ENCODE peak calls at places on chromosomes 3 and 15, in seven cellular contexts. D, G, J, S, K, V and P are unnamed samples.

GRCh38 chr3:165279471-165279870 is 83.3 kb upstream of the SLITRK3 start:
- DNase-seq in S (no peak), D (no peak), K (no peak), G (no peak), J (no peak), V (no peak), P (no peak)

GRCh38 chr3:154240235-154240634 is 84.1 kb downstream of the DHX36 start:
- DNase-seq in S (no peak), V (no peak), J (no peak), D (no peak), K (no peak), G (no peak), P (no peak)

GRCh38 chr3:97636465-97636864 is 128.1 kb upstream of the ARL6 start:
- DNase-seq in S (no peak), K (no peak), V (no peak), D (no peak), G (no peak), J (no peak), P (no peak)

GRCh38 chr15:29945943-29946591 is 123.8 kb upstream of the TJP1 start:
- DNase-seq in D (no peak), J (no peak), K (peak), S (no peak), G (no peak), V (no peak), P (no peak)

GRCh38 chr3:162292409-162292808 is 795.8 kb downstream of the OTOL1 start:
- DNase-seq in V (no peak), D (no peak), J (no peak), K (no peak), S (no peak), G (no peak), P (no peak)

GRCh38 chr3:188266581-188267274 is 112.8 kb downstream of the LPP start:
- DNase-seq in K (peak), J (peak), D (no peak), V (no peak), S (no peak), G (peak), P (no peak)

GRCh38 chr15:69222002-69222474 is 61.6 kb downstream of the GLCE start:
- DNase-seq in G (no peak), V (no peak), J (no peak), S (no peak), K (no peak), D (no peak), P (no peak)

GRCh38 chr3:187104956-187105355 is 34.3 kb downstream of the RPL39L start:
- DNase-seq in S (no peak), V (no peak), J (no peak), G (no peak), K (no peak), D (no peak), P (no peak)

GRCh38 chr3:155870945-155871745 is 695 bp downstream of the GMPS start:
- DNase-seq in G (peak), K (no peak), V (peak), S (peak), J (peak), D (peak), P (peak)

GRCh38 chr3:102302020-102302419 is 132.8 kb upstream of the ZPLD1 start:
- DNase-seq in G (no peak), S (no peak), K (no peak), D (no peak), V (no peak), J (no peak), P (no peak)

GRCh38 chr15:86857701-86858100 is 778.0 kb downstream of the AGBL1 start:
- DNase-seq in K (no peak), D (no peak), J (no peak), G (no peak), V (no peak), S (no peak), P (no peak)

GRCh38 chr15:45372032-45372995 is 6.0 kb downstream of the GATM start:
- DNase-seq in K (no peak), J (no peak), V (no peak), S (no peak), G (no peak), D (no peak), P (no peak)

GRCh38 chr3:59480486-59480995 is 430.7 kb upstream of the CFAP20DC start:
- DNase-seq in V (no peak), S (no peak), J (no peak), D (no peak), K (peak), G (no peak), P (no peak)

GRCh38 chr3:58540176-58540863 is 3.3 kb upstream of the ACOX2 start:
- DNase-seq in K (no peak), G (no peak), V (no peak), J (no peak), D (no peak), S (no peak), P (no peak)

GRCh38 chr3:157136647-157137387 is 23.1 kb downstream of the CCNL1 start:
- DNase-seq in D (peak), K (peak), V (no peak), S (peak), J (no peak), G (peak), P (no peak)

GRCh38 chr3:17432237-17432636 is 310.2 kb downstream of the TBC1D5 start:
- DNase-seq in S (no peak), J (no peak), D (no peak), G (no peak), K (peak), V (no peak), P (no peak)

GRCh38 chr15:37099321-37100108 is 834 bp downstream of the MEIS2 start:
- DNase-seq in S (peak), G (no peak), K (peak), V (no peak), J (peak), D (peak), P (peak)

GRCh38 chr15:82663186-82663600 is 16.0 kb upstream of the CPEB1 start:
- DNase-seq in J (no peak), D (peak), K (peak), V (peak), G (peak), S (no peak), P (peak)

GRCh38 chr3:57958642-57959406 is 49.4 kb upstream of the FLNB start:
- DNase-seq in S (no peak), K (no peak), D (no peak), V (peak), J (peak), G (peak), P (peak)

GRCh38 chr3:194328080-194328571 is 23.0 kb downstream of the CPN2 start:
- DNase-seq in J (no peak), V (no peak), K (peak), D (no peak), G (no peak), S (no peak), P (peak)

GRCh38 chr3:194176274-194176991 is 40.5 kb downstream of the HES1 start:
- DNase-seq in G (no peak), J (no peak), D (no peak), S (no peak), V (no peak), K (no peak), P (no peak)

GRCh38 chr3:65526656-65527055 is 512.1 kb downstream of the MAGI1 start:
- DNase-seq in D (no peak), V (no peak), S (no peak), K (no peak), G (no peak), J (no peak), P (no peak)

GRCh38 chr3:134824676-134825290 is 29.7 kb downstream of the EPHB1 start:
- DNase-seq in S (no peak), D (no peak), G (no peak), K (no peak), V (no peak), J (no peak), P (no peak)

GRCh38 chr15:81235781-81236507 is 39.3 kb downstream of the IL16 start:
- DNase-seq in D (no peak), V (no peak), J (peak), K (peak), G (no peak), S (no peak), P (no peak)

GRCh38 chr15:62051166-62051565 is 9.1 kb downstream of the VPS13C start:
- DNase-seq in S (no peak), V (no peak), D (no peak), K (no peak), J (no peak), G (no peak), P (no peak)

GRCh38 chr15:91853501-91853967 is at the start of gene SLCO3A1:
- DNase-seq in K (peak), J (peak), V (peak), D (peak), G (peak), S (peak), P (peak)

GRCh38 chr3:172675371-172676193 is 35.3 kb downstream of the NCEH1 start:
- DNase-seq in S (no peak), G (no peak), K (peak), J (no peak), V (no peak), D (no peak), P (no peak)

GRCh38 chr3:125148836-125149235 is 63.7 kb downstream of the SLC12A8 start:
- DNase-seq in G (peak), J (no peak), V (peak), S (no peak), K (peak), D (no peak), P (no peak)

GRCh38 chr3:186880392-186880791 is 37.9 kb downstream of the ADIPOQ start:
- DNase-seq in K (no peak), J (no peak), V (no peak), G (no peak), D (no peak), S (no peak), P (no peak)

GRCh38 chr3:43695443-43695842 is 4.7 kb downstream of the ABHD5 start:
- DNase-seq in G (no peak), S (no peak), J (no peak), D (no peak), V (no peak), K (peak), P (no peak)

GRCh38 chr3:46085421-46086082 is 58.3 kb upstream of the XCR1 start:
- DNase-seq in D (no peak), V (no peak), S (no peak), J (no peak), K (no peak), G (no peak), P (no peak)

GRCh38 chr3:147008886-147009285 is 397.5 kb downstream of the ZIC4 start:
- DNase-seq in K (no peak), V (no peak), J (no peak), D (peak), G (no peak), S (no peak), P (no peak)

GRCh38 chr15:79045041-79045440 is 45.5 kb downstream of the RASGRF1 start:
- DNase-seq in V (no peak), G (no peak), K (no peak), D (no peak), J (no peak), S (no peak), P (no peak)

GRCh38 chr3:36993326-36994283 is at the start of gene MLH1:
- DNase-seq in S (peak), K (peak), V (peak), G (peak), J (peak), D (peak), P (peak)

GRCh38 chr3:101119535-101119934 is 126.3 kb upstream of the ABI3BP start:
- DNase-seq in G (no peak), S (no peak), J (no peak), K (peak), D (no peak), V (no peak), P (no peak)

GRCh38 chr3:64088408-64089136 is 65.3 kb upstream of the PSMD6 start:
- DNase-seq in S (no peak), V (no peak), G (no peak), K (no peak), J (no peak), D (no peak), P (no peak)

GRCh38 chr3:9111349-9112265 is 137.8 kb downstream of the SRGAP3 start:
- DNase-seq in G (no peak), J (peak), D (no peak), V (no peak), S (no peak), K (peak), P (no peak)

GRCh38 chr3:113275876-113276580 is 64.7 kb downstream of the BOC start:
- DNase-seq in S (no peak), V (no peak), G (peak), J (no peak), D (peak), K (peak), P (peak)

DNA sequence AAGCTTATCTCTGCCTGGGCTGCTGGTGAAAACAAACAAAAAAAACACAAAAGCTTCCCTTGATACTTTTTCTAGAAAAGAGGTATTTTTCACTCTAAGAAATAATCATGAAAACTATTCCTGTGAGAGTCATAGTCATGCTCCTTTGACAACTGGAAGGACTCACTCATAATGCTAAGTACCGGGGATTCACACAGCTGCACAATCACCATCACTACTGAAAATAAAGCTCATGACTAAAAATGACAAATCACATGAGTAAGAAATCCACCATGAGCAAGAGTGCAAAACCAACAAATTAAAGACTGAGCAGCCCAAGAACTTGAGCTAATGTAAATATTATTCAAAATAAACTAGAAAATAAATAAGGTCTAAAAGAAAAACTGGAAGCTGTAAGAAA is 10.6 kb upstream of the POU1F1 start:
- DNase-seq in D (no peak), S (no peak), G (no peak), V (no peak), K (peak), J (no peak), P (peak)
- TF ChIP-seq POLR2A in D (no peak), S (no peak), G (no peak), V (no peak), K (no peak), J (no peak), P (no peak)

GRCh38 chr3:33881181-33882064 is 83.0 kb downstream of the PDCD6IP start:
- DNase-seq in D (no peak), G (no peak), J (no peak), V (no peak), K (no peak), S (no peak), P (no peak)
- TF ChIP-seq POLR2A in D (no peak), G (no peak), J (no peak), V (no peak), K (no peak), S (no peak), P (no peak)

GRCh38 chr3:107394502-107394901 is 17.3 kb downstream of the CCDC54 start:
- DNase-seq in S (no peak), K (no peak), G (no peak), J (no peak), V (no peak), D (no peak), P (no peak)

GRCh38 chr3:107387555-107387954 is 10.3 kb downstream of the CCDC54 start:
- DNase-seq in D (no peak), G (no peak), V (no peak), K (peak), S (no peak), J (no peak), P (no peak)

DNA sequence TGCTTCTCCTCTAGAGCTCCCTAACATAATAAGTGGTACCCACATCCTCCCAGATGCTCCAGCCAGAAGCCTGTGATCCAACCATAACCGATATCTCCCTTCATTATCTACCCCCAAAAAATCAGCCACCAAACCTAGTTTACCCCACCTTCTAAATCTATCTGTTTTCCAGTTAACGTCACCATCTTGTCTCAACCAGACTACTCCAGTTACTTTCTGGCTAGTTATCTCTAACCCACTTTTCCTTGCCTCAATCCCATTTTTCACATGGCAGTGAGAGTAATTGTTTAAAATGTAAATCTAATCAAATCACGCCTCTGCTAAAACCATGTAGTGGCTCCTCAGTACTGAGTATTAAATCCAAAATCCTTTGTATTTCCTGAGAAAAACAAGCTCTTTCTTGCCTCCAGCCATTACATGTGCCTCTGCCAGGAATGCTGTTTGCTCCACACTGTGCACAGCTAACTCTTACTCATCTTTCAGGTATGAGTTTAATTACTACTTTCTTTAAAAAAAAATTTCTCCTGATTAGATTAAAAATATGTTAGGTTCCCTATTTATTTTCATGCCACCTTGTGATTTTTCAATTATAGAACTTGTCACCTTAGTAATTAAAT is 15.4 kb downstream of the CCDC54 start:
- DNase-seq in J (no peak), D (no peak), S (no peak), K (peak), V (no peak), G (no peak), P (no peak)
- TF ChIP-seq POLR2A in J (no peak), D (no peak), S (no peak), K (no peak), V (no peak), G (no peak), P (no peak)

DNA sequence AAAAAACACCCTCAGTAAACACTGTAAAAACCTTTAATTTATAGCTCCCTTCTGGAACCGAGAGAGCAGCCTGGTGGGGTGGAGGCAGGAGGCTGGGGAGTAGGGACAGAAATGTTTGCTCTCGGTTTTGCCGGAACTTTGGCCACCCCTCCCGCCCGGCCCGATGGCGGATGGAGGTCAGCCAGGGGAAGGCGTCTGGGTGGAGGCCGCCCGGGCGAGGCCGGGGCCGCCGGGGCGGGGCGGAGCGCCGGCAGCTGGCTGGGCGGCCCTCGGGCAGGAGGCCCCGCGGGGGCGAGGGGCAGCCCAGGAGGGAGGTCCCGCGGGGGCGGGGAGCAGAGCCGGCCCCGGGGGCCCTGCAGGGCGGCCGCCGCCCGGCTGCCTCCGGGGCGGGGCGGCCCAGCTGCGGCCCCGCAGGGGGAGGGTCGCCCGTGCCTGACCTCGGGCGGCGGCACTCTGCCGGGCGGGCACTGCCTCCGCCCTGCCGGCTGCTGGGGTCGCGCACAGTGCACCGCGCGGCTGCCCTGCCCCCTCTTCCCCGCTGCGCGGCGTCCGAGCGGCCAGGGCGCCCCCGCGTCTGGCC is 829 bp upstream of the SKIL start:
- DNase-seq in G (peak), J (peak), D (peak), S (peak), V (peak), K (peak), P (peak)
- TF ChIP-seq POLR2A in G (peak), J (no peak), D (peak), S (peak), V (no peak), K (peak), P (peak)

DNA sequence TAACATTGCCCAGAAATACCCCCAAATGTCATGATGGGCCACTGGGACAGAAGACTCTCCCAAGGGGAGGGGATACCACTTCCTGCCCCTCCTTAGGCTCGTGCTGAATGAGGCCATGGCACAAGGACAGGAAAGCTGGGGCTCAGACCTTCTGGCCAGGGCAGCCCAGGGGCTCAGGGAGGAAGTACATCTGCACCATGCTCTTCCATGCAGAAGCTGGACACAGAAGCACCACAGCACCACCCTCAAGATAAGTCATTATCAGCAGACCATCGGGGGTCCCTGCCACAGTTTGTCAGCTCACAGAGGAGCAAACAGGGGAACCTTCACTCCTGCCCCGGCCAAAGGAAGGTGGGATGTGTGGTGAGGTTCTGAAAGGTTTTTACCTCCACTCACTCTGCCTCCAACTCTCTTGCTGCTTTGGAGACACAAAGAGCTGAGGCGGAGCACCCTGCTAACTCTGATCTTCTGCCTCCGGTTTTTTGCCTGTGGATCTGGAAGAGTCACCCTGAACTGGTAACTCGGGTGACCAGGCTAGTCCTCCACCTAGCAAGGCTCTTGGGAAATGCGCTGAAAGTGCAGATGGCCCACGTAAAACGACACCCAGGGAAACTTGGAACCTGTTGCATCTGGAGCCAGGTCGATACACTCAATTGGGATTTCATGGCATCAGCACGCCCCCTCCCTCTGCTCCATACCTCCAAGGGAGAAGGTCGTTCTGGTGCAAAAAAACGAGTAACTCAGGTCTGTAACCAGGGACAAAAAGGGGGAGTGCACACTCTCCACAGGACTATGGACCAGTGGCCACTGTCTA is 8.3 kb downstream of the BMF start:
- DNase-seq in S (no peak), V (no peak), D (peak), J (no peak), G (no peak), K (no peak), P (no peak)
- TF ChIP-seq POLR2A in S (no peak), V (no peak), D (peak), J (no peak), G (no peak), K (no peak), P (no peak)